ENCODE peak calls at places on chromosomes 2 and 18, in four cellular contexts. One of them, this sample, is unnamed.
A peak's percentile ranks its signal among the peaks of the same experiment; 100 is the strongest.

GRCh38 chr2:27977623-27978312 is 87.2 kb downstream of the BABAM2 start:
- DNase-seq in IMR-90: peak; percentile 96
- DNase-seq in H9: no peak
- DNase-seq in H1: no peak
- DNase-seq in this sample: no peak

GRCh38 chr2:64838817-64839216 is 150.4 kb upstream of the SLC1A4 start:
- DNase-seq in IMR-90: peak; percentile 91
- DNase-seq in H9: no peak
- DNase-seq in H1: no peak
- DNase-seq in this sample: no peak

GRCh38 chr2:208595386-208596275 is 189.0 kb downstream of the PTH2R start:
- DNase-seq in IMR-90: no peak
- DNase-seq in H9: no peak
- DNase-seq in H1: no peak
- DNase-seq in this sample: no peak

GRCh38 chr2:159615936-159616733 is at the start of gene BAZ2B:
- DNase-seq in IMR-90: peak; percentile 88
- DNase-seq in H9: peak; percentile 46
- DNase-seq in H1: no peak
- DNase-seq in this sample: peak; percentile 91

GRCh38 chr18:37689841-37690240 is 124.2 kb upstream of the CELF4 start:
- DNase-seq in IMR-90: no peak
- DNase-seq in H9: no peak
- DNase-seq in H1: no peak
- DNase-seq in this sample: no peak

GRCh38 chr2:61493523-61493942 is 22.6 kb upstream of the USP34 start:
- DNase-seq in IMR-90: peak; percentile 40
- DNase-seq in H9: no peak
- DNase-seq in H1: no peak
- DNase-seq in this sample: no peak

GRCh38 chr2:85741811-85742507 is 11.8 kb upstream of the ATOH8 start:
- DNase-seq in IMR-90: peak; percentile 96
- DNase-seq in H9: no peak
- DNase-seq in H1: no peak
- DNase-seq in this sample: no peak

GRCh38 chr18:5144629-5145028 is 52.4 kb downstream of the AKAIN1 start:
- DNase-seq in IMR-90: no peak
- DNase-seq in H9: no peak
- DNase-seq in H1: no peak
- DNase-seq in this sample: no peak

GRCh38 chr2:165725421-165725820 is 68.6 kb downstream of the GALNT3 start:
- DNase-seq in IMR-90: peak; percentile 81
- DNase-seq in H9: no peak
- DNase-seq in H1: no peak
- DNase-seq in this sample: no peak

GRCh38 chr2:27123302-27124150 is at the start of gene ABHD1:
- DNase-seq in IMR-90: no peak
- DNase-seq in H9: peak; percentile 67
- DNase-seq in H1: peak; percentile 85
- DNase-seq in this sample: no peak

DNA sequence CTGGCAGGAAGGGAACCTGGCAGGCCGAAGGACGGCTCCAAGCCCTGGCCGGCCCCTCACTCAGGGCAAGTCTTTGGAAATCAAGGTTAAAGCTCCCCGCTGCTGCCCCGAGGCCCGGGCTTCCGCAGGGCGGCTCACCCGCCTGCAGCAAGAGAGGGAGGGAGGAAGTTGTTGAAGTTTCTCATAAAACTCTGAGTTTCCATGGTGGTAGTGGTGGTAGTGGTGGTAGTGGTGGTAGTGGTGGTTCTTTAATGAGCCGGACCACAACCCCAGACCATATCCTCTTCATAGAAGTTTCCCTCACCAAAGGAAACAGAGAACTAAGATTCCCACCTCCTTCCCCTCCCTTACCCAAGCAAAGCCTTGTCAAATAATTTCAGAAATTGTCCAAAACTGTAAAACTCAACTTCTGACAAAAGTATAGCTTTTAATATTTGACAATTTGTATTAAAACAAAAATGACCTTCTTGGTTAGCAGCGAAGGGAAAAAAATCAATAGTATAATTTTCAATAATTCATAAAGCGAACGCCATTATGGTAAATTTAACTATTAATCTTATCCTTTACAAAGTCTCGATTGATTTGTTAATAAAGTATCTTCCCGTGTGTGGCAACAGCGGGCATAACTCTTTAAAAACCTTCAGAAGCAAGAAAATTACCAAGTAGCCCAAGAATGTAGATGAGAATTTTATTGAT is 1.5 kb upstream of the HOXD10 start:
- DNase-seq in IMR-90: no peak
- DNase-seq in H9: peak; percentile 62
- DNase-seq in H1: no peak
- DNase-seq in this sample: no peak
- H3K27me3 ChIP-seq in IMR-90: peaks cover 91% of the 10 kb centered on the region
- H3K27me3 ChIP-seq in H9: peaks cover 98% of the 10 kb centered on the region
- H3K27me3 ChIP-seq in H1: peaks cover 92% of the 10 kb centered on the region
- H3K27me3 ChIP-seq in this sample: peaks cover 87% of the 10 kb centered on the region

DNA sequence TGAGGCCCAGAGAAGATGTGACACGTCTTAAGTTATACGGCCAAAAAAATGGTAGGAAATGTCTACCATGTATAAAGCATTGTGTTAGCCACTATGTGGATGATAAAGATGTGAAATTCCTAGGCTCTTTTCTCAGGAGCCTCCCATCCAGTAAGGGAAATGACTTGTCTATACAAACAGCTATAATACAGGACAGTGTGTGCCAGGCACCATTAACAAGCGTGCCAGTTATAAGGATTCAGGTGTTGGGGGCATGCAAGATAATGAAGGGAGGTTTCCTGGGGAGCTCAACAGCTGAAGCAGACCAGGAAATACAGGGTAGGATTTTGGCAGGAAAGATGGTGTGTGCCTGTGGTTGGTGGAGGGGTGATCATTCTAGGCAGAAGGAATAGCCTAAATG is 37.6 kb downstream of the ALPK2 start:
- DNase-seq in IMR-90: no peak
- DNase-seq in H9: no peak
- DNase-seq in H1: no peak
- DNase-seq in this sample: no peak
- H3K4ac ChIP-seq in IMR-90: peak overlapping the region; percentile 85
- H3K4ac ChIP-seq in H9: no peak overlapping the region
- H3K4ac ChIP-seq in H1: no peak overlapping the region
- H3K4ac ChIP-seq in this sample: peak overlapping the region; percentile 0

DNA sequence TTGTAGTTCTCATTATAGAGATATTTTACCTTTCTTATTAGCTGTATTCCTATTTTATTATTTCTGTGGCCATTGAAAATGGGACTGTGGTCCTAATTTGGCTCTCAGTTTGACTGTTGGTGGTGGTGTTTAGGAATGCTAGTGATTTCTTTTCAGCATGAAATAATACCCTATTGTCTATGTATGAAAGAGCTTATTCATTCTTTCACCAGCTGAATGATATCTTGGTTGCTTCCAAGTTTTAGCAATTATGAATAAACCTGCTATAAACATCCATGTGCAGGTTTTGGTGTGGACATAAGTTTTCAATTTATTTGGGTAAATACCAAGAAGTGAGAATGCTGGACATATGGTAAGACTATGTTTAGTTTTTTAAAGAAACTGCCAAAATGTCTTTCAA is 501.7 kb upstream of the GYPC start:
- DNase-seq in IMR-90: no peak
- DNase-seq in H9: no peak
- DNase-seq in H1: no peak
- DNase-seq in this sample: no peak
- H3K56ac ChIP-seq in IMR-90: no peak overlapping the region
- H3K56ac ChIP-seq in H9: no peak overlapping the region
- H3K56ac ChIP-seq in H1: no peak overlapping the region
- H3K56ac ChIP-seq in this sample: no peak overlapping the region

DNA sequence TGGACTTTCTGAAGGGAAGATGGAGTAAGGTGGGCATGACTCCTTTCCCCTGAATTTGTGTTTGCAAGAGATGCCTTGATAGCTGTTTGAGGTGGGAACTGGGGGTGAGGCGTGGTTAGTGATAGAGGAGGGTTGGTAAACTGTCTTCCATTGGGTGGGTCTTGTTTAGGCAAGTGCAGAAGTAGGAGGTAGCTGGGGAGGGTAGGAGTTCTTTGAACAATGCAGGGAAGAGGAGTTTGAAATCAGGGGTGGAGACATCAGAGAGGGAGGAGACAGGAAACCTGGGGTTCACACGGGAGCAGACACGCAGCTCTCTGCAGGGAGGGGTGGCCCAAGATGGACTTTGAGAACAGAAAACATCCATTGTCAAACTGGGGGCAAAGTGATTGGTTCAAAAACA is 267.1 kb downstream of the TSN start:
- DNase-seq in IMR-90: no peak
- DNase-seq in H9: no peak
- DNase-seq in H1: no peak
- DNase-seq in this sample: no peak
- H3K27me3 ChIP-seq in IMR-90: peaks cover 8% of the 10 kb centered on the region
- H3K27me3 ChIP-seq in H9: no peaks in the 10 kb centered on the region
- H3K27me3 ChIP-seq in H1: no peaks in the 10 kb centered on the region
- H3K27me3 ChIP-seq in this sample: no peaks in the 10 kb centered on the region

DNA sequence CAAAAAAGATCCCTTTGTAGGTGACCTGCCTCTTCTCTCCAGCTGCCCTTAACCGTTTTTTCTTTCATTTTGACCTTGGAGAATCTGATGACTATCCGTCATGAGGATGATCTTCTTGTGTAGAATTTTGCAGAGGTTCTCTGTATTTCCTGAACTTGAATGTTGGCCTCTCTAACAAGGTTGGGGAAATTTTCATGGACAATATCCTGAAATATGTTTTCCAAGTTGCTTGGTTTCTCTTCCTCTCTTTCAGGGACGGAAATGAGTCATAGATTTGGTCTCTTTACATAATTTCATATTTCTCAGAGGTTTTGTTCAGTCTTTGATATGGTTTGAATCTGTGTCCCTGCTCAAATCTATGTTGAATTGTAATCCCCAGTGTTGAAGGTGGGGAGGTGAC is 34.0 kb downstream of the ZC3H8 start:
- DNase-seq in IMR-90: no peak
- DNase-seq in H9: no peak
- DNase-seq in H1: no peak
- DNase-seq in this sample: no peak
- H3K4ac ChIP-seq in IMR-90: no peak overlapping the region
- H3K4ac ChIP-seq in H9: no peak overlapping the region
- H3K4ac ChIP-seq in H1: no peak overlapping the region
- H3K4ac ChIP-seq in this sample: no peak overlapping the region

This sample was measured in mesendoderm.